ENCODE peak calls at places on chromosome 18, in seven cellular contexts. F is colonic mucosa, W is tibial artery, U is activated B cell treated with CpG ODN at 0.5 μM for 24 hours, J is fibroblast of mammary gland, V is GM12864, E is brain microvascular endothelial cell. Y is an unnamed sample.
A peak's percentile ranks its signal among the peaks of the same experiment; 100 is the strongest.

GRCh38 chr18:7872569-7872968 is 305.5 kb downstream of the PTPRM start:
- DNase-seq in U (no peak), W (no peak), J (peak; percentile 93), E (peak; percentile 50), F (no peak), V (no peak), Y (no peak)

GRCh38 chr18:6683112-6683876 is 46.2 kb upstream of the ARHGAP28 start:
- DNase-seq in V (no peak), W (no peak), U (no peak), E (no peak), J (no peak), F (no peak), Y (no peak)

GRCh38 chr18:60060578-60060977 is 160.8 kb downstream of the PMAIP1 start:
- DNase-seq in V (no peak), U (no peak), J (peak; percentile 17), W (no peak), E (no peak), F (no peak), Y (no peak)

GRCh38 chr18:10111944-10112343 is 198.1 kb downstream of the VAPA start:
- DNase-seq in U (no peak), J (no peak), F (no peak), V (no peak), W (no peak), E (no peak), Y (no peak)

GRCh38 chr18:9643549-9643948 is 29.2 kb upstream of the PPP4R1 start:
- DNase-seq in W (no peak), U (no peak), E (peak; percentile 97), V (no peak), F (no peak), J (peak; percentile 96), Y (no peak)

GRCh38 chr18:9617006-9617542 is 2.7 kb upstream of the PPP4R1 start:
- DNase-seq in F (no peak), J (no peak), E (no peak), U (no peak), W (no peak), V (no peak), Y (no peak)

GRCh38 chr18:27823053-27823452 is 353.9 kb downstream of the CDH2 start:
- DNase-seq in J (no peak), W (no peak), V (no peak), U (no peak), E (no peak), F (no peak), Y (no peak)

GRCh38 chr18:36328916-36329315 is 31.4 kb downstream of the FHOD3 start:
- DNase-seq in J (no peak), U (no peak), V (no peak), W (no peak), F (no peak), E (no peak), Y (no peak)

GRCh38 chr18:50190236-50190635 is 4.7 kb downstream of the MYO5B start:
- DNase-seq in U (no peak), F (no peak), V (no peak), E (peak; percentile 2), W (no peak), J (peak; percentile 45), Y (no peak)

GRCh38 chr18:14025306-14025940 is 106.8 kb downstream of the ZNF519 start:
- DNase-seq in W (no peak), U (no peak), F (peak; percentile 50), J (no peak), V (no peak), E (no peak), Y (no peak)

GRCh38 chr18:32909798-32910561 is 137.2 kb upstream of the KLHL14 start:
- DNase-seq in U (no peak), V (no peak), F (no peak), W (no peak), E (no peak), J (no peak), Y (no peak)

GRCh38 chr18:44589709-44590108 is 91.0 kb upstream of the SETBP1 start:
- DNase-seq in U (no peak), V (no peak), F (no peak), E (peak; percentile 67), W (no peak), J (peak; percentile 77), Y (no peak)

GRCh38 chr18:60984496-60984895 is 348.7 kb upstream of the CDH20 start:
- DNase-seq in V (no peak), E (peak; percentile 80), F (no peak), J (peak; percentile 85), W (no peak), U (no peak), Y (no peak)

DNA sequence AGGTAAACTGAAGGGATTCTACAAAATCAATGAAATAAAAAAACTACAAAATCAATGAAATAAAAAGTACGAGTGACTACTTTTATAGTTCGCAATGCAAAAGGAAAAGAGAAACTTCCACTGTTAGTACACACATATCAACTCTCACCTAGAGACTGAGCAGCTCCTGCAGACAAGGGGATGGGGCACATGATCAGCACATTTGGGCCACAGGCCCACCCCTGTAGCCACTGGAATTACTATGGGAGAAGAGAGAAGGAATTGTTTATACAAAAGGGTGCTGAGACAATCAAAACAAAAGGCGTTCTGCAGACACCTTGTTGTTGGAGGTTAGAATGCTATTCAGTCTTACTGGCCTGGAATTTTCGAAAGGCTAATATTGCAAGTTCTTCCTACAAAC is 34.7 kb upstream of the CD226 start:
- DNase-seq in U (no peak), E (no peak), W (no peak), F (no peak), J (no peak), V (no peak), Y (no peak)
- TF ChIP-seq CTCF in U (no peak), E (no peak), W (no peak), F (no peak), J (no peak), V (no peak), Y (no peak)

GRCh38 chr18:75658330-75658729 is 230.8 kb upstream of the SMIM21 start:
- DNase-seq in J (no peak), F (no peak), U (no peak), E (no peak), W (no peak), V (no peak), Y (no peak)
- TF ChIP-seq CTCF in J (no peak), F (no peak), U (no peak), E (no peak), W (no peak), V (no peak), Y (no peak)

GRCh38 chr18:24602156-24602555 is 141.7 kb downstream of the HRH4 start:
- DNase-seq in E (no peak), V (no peak), U (no peak), W (no peak), F (no peak), J (no peak), Y (no peak)

GRCh38 chr18:24603151-24603550 is 142.7 kb downstream of the HRH4 start:
- DNase-seq in U (no peak), F (no peak), J (no peak), E (no peak), W (no peak), V (no peak), Y (no peak)

GRCh38 chr18:24601624-24602023 is 141.2 kb downstream of the HRH4 start:
- DNase-seq in U (no peak), W (no peak), V (no peak), E (no peak), F (no peak), J (no peak), Y (no peak)

GRCh38 chr18:24595556-24595955 is 135.1 kb downstream of the HRH4 start:
- DNase-seq in F (no peak), E (no peak), W (no peak), U (no peak), V (no peak), J (no peak), Y (no peak)

DNA sequence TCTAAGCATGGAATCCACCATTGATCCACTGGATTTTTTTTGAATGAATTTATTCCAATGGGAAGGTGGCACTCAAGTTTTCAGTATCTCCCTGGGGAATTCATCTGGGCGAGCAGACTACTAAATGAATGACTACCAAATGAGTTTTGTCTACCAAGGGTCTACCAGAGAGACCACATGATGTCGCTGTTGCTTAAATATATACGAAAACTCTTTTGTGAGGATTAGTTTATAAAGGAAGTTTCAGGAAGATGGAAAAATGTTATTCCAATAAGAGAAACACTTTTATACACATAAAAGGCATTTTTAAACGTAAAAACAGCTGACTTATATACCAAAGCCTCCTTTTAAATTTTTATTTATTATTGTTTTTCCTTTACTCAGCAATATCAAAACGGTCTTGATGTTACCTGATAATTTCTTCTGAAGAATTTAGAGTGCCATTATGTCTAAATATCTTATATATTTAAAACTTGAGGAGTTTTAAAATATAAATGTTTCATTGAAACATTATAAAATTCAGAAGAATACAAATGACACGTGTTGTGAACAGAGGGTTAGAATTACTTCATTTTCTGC is 139.7 kb downstream of the HRH4 start:
- DNase-seq in W (no peak), F (peak; percentile 23), J (peak; percentile 76), V (no peak), U (no peak), E (peak; percentile 32), Y (no peak)
- TF ChIP-seq CTCF in W (peak; percentile 46), F (peak; percentile 38), J (peak; percentile 63), V (peak; percentile 48), U (no peak), E (peak; percentile 65), Y (no peak)

GRCh38 chr18:43563780-43564179 is 286.5 kb upstream of the SYT4 start:
- DNase-seq in U (no peak), W (no peak), F (no peak), E (peak; percentile 53), V (no peak), J (peak; percentile 42), Y (no peak)
- TF ChIP-seq CTCF in U (no peak), W (no peak), F (no peak), E (peak; percentile 60), V (peak; percentile 29), J (peak; percentile 44), Y (no peak)

GRCh38 chr18:46418657-46419260 is 238.3 kb downstream of the LOXHD1 start:
- DNase-seq in W (no peak), F (no peak), J (no peak), V (no peak), E (no peak), U (no peak), Y (no peak)

GRCh38 chr18:46422552-46423055 is 234.4 kb downstream of the LOXHD1 start:
- DNase-seq in F (no peak), J (peak; percentile 29), W (no peak), V (no peak), E (no peak), U (no peak), Y (no peak)

GRCh38 chr18:46421973-46422551 is 235.0 kb downstream of the LOXHD1 start:
- DNase-seq in E (no peak), W (no peak), F (no peak), U (no peak), V (no peak), J (no peak), Y (no peak)

GRCh38 chr18:46416706-46417638 is 240.0 kb downstream of the LOXHD1 start:
- DNase-seq in U (no peak), W (no peak), E (no peak), J (peak; percentile 23), V (peak; percentile 16), F (no peak), Y (no peak)

GRCh38 chr18:46419391-46420141 is 237.5 kb downstream of the LOXHD1 start:
- DNase-seq in J (no peak), E (no peak), W (no peak), U (no peak), F (no peak), V (no peak), Y (no peak)
- TF ChIP-seq CTCF in J (no peak), E (no peak), W (no peak), U (no peak), F (no peak), V (no peak), Y (no peak)